ENCODE peak calls at places on chromosomes 5 and 9, in seven cellular contexts. R is HEK293T; N is fibroblast of the aortic adventitia; L is NCI-H1694; H is activated naive CD8-positive, alpha-beta T cell treated with anti-CD3 and anti-CD28 coated beads, Interleukin-2, amount 50 U/mL, for 24 hours; T is fibroblast of villous mesenchyme; U is stimulated activated CD4-positive, alpha-beta T cell treated with anti-CD3 and anti-CD28 coated beads, Interleukin-2, amount 100 ng/mL, for 48 hours. D is an unnamed sample.

GRCh38 chr9:38311382-38312270 is 80.9 kb upstream of the ALDH1B1 start:
- DNase-seq in R (no peak), N (no peak), L (peak), H (no peak), T (no peak), U (no peak), D (no peak)

GRCh38 chr9:132575005-132575609 is 7.3 kb upstream of the BARHL1 start:
- DNase-seq in R (peak), N (peak), L (peak), H (peak), T (peak), U (peak), D (peak)

GRCh38 chr5:140114341-140115185 is 654 bp downstream of the PURA start:
- DNase-seq in R (peak), N (peak), L (no peak), H (peak), T (peak), U (peak), D (peak)

GRCh38 chr9:79301549-79301948 is 270.2 kb upstream of the TLE4 start:
- DNase-seq in R (no peak), N (no peak), L (no peak), H (no peak), T (no peak), U (no peak), D (no peak)

GRCh38 chr5:82641362-82641988 is 363.3 kb upstream of the RPS23 start:
- DNase-seq in R (peak), N (peak), L (peak), H (peak), T (peak), U (no peak), D (peak)

GRCh38 chr5:179427676-179428056 is 82.4 kb upstream of the ADAMTS2 start:
- DNase-seq in R (no peak), N (no peak), L (no peak), H (no peak), T (no peak), U (no peak), D (no peak)

GRCh38 chr9:78132688-78133033 is 101.0 kb upstream of the GNAQ start:
- DNase-seq in R (no peak), N (peak), L (no peak), H (no peak), T (peak), U (no peak), D (no peak)

GRCh38 chr5:69167488-69167845 is 517 bp downstream of the CCNB1 start:
- DNase-seq in R (peak), N (no peak), L (no peak), H (no peak), T (peak), U (no peak), D (peak)

GRCh38 chr5:158845941-158846340 is 253.8 kb downstream of the EBF1 start:
- DNase-seq in R (no peak), N (no peak), L (no peak), H (no peak), T (no peak), U (no peak), D (no peak)

GRCh38 chr9:130961511-130962300 is 22.7 kb upstream of the FIBCD1 start:
- DNase-seq in R (no peak), N (no peak), L (no peak), H (no peak), T (no peak), U (no peak), D (no peak)

GRCh38 chr9:89667730-89668129 is 62.9 kb downstream of the GADD45G start:
- DNase-seq in R (no peak), N (no peak), L (no peak), H (no peak), T (no peak), U (no peak), D (no peak)

GRCh38 chr9:88267283-88267682 is 121.0 kb upstream of the SPIN1 start:
- DNase-seq in R (no peak), N (no peak), L (no peak), H (no peak), T (no peak), U (no peak), D (no peak)

GRCh38 chr9:33161011-33161588 is 6.0 kb downstream of the B4GALT1 start:
- DNase-seq in R (no peak), N (peak), L (no peak), H (peak), T (peak), U (no peak), D (peak)

GRCh38 chr9:98502311-98502975 is 206.3 kb downstream of the GABBR2 start:
- DNase-seq in R (no peak), N (peak), L (no peak), H (no peak), T (peak), U (no peak), D (peak)

GRCh38 chr5:176748073-176748966 is 62.0 kb upstream of the UNC5A start:
- DNase-seq in R (peak), N (no peak), L (no peak), H (no peak), T (no peak), U (no peak), D (no peak)

GRCh38 chr5:112064956-112065355 is 308.0 kb upstream of the NREP start:
- DNase-seq in R (no peak), N (no peak), L (no peak), H (no peak), T (no peak), U (no peak), D (no peak)

GRCh38 chr5:31995011-31995410 is 179.1 kb downstream of the GOLPH3 start:
- DNase-seq in R (no peak), N (no peak), L (no peak), H (no peak), T (no peak), U (no peak), D (no peak)

GRCh38 chr9:35790385-35791291 is 753 bp upstream of the NPR2 start:
- DNase-seq in R (peak), N (peak), L (peak), H (peak), T (peak), U (peak), D (peak)

GRCh38 chr5:158770506-158770905 is 329.2 kb downstream of the EBF1 start:
- DNase-seq in R (peak), N (peak), L (no peak), H (no peak), T (peak), U (no peak), D (peak)

GRCh38 chr5:43482490-43483064 is 1.1 kb downstream of the TMEM267 start:
- DNase-seq in R (no peak), N (peak), L (no peak), H (no peak), T (peak), U (no peak), D (peak)

GRCh38 chr5:138138949-138139775 is at the start of gene NME5:
- DNase-seq in R (peak), N (peak), L (no peak), H (peak), T (peak), U (no peak), D (peak)

GRCh38 chr9:32589083-32589713 is 16.2 kb upstream of the NDUFB6 start:
- DNase-seq in R (peak), N (peak), L (peak), H (no peak), T (peak), U (no peak), D (peak)

GRCh38 chr5:97452646-97453045 is 269.6 kb upstream of the RIOK2 start:
- DNase-seq in R (no peak), N (no peak), L (no peak), H (no peak), T (no peak), U (no peak), D (peak)

GRCh38 chr9:631596-631995 is 209.9 kb upstream of the DMRT1 start:
- DNase-seq in R (no peak), N (no peak), L (no peak), H (no peak), T (no peak), U (no peak), D (peak)

GRCh38 chr5:62306494-62307363 is 723 bp downstream of the KIF2A start:
- DNase-seq in R (peak), N (peak), L (peak), H (peak), T (peak), U (peak), D (peak)

GRCh38 chr9:69885474-69885929 is 64.9 kb downstream of the CFAP95 start:
- DNase-seq in R (no peak), N (peak), L (no peak), H (no peak), T (no peak), U (no peak), D (peak)

GRCh38 chr5:100838048-100838473 is 65.0 kb downstream of the ST8SIA4 start:
- DNase-seq in R (no peak), N (no peak), L (no peak), H (no peak), T (peak), U (no peak), D (peak)

GRCh38 chr5:120599576-120599975 is 135.5 kb downstream of the PRR16 start:
- DNase-seq in R (no peak), N (peak), L (no peak), H (no peak), T (peak), U (no peak), D (peak)

GRCh38 chr9:72046593-72047456 is 13.6 kb downstream of the C9orf57 start:
- DNase-seq in R (no peak), N (no peak), L (no peak), H (no peak), T (no peak), U (no peak), D (no peak)

D was measured in cardiac fibroblast.